ENCODE peak calls at places on chromosomes 5 and 9, in four cellular contexts. J is WERI-Rb-1, U is fibroblast of the aortic adventitia, I is AG04450. X is an unnamed sample.

GRCh38 chr9:97506264-97506663 is 4.8 kb downstream of the TMOD1 start:
- DNase-seq in J (no peak), U (no peak), I (no peak), X (no peak)

GRCh38 chr5:178590141-178590923 is at the start of gene COL23A1:
- DNase-seq in J (peak), U (peak), I (no peak), X (peak)

GRCh38 chr9:114905160-114905940 is 25.0 kb downstream of the TNFSF8 start:
- DNase-seq in J (no peak), U (no peak), I (no peak), X (no peak)

GRCh38 chr5:92629000-92629399 is 952.0 kb downstream of the NR2F1-AS1 start:
- DNase-seq in J (no peak), U (no peak), I (no peak), X (no peak)

GRCh38 chr5:99104538-99105132 is 175.8 kb upstream of the CHD1 start:
- DNase-seq in J (no peak), U (peak), I (peak), X (no peak)

GRCh38 chr5:147880461-147880860 is 1.9 kb downstream of the SCGB3A2 start:
- DNase-seq in J (no peak), U (no peak), I (no peak), X (no peak)

GRCh38 chr5:177023247-177023703 is 779 bp downstream of the ZNF346 start:
- DNase-seq in J (no peak), U (peak), I (no peak), X (peak)

GRCh38 chr5:142403583-142403982 is 78.8 kb upstream of the SPRY4 start:
- DNase-seq in J (no peak), U (no peak), I (no peak), X (no peak)

GRCh38 chr9:130944510-130945058 is 5.5 kb upstream of the FIBCD1 start:
- DNase-seq in J (no peak), U (no peak), I (no peak), X (no peak)

GRCh38 chr5:158777647-158778368 is 321.9 kb downstream of the EBF1 start:
- DNase-seq in J (no peak), U (peak), I (no peak), X (no peak)

GRCh38 chr9:108093773-108094675 is 604.5 kb upstream of the KLF4 start:
- DNase-seq in J (no peak), U (peak), I (no peak), X (no peak)

GRCh38 chr9:113296796-113297558 is 6.2 kb downstream of the RNF183 start:
- DNase-seq in J (peak), U (no peak), I (no peak), X (no peak)

GRCh38 chr9:126374366-126374781 is 47.7 kb downstream of the MVB12B start:
- DNase-seq in J (no peak), U (no peak), I (no peak), X (no peak)

GRCh38 chr9:92632641-92633040 is 37.3 kb downstream of the IPPK start:
- DNase-seq in J (no peak), U (no peak), I (no peak), X (no peak)

DNA sequence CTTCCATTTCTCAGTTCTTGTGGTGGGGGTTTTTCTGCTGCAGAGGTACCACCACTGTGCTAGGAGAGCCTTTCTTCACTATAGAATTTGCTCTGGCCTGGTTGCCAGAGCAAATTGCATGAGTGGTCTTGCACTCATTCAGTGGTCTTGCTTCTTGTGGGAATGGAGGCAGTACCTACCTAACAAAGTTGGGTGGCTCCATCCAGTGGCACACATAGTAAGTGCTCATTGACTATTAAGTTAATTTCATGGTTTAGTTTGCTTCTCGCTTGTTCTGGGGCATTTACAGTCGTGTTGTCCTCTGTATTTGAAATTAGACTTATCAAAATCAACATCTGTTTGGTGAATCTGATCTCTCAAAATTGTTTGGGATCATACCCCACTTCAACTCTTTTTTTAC is 23.0 kb downstream of the SLC28A3 start:
- DNase-seq in J (no peak), U (no peak), I (no peak), X (no peak)
- TF ChIP-seq CTCF in J (peak), U (no peak), I (no peak), X (peak)

DNA sequence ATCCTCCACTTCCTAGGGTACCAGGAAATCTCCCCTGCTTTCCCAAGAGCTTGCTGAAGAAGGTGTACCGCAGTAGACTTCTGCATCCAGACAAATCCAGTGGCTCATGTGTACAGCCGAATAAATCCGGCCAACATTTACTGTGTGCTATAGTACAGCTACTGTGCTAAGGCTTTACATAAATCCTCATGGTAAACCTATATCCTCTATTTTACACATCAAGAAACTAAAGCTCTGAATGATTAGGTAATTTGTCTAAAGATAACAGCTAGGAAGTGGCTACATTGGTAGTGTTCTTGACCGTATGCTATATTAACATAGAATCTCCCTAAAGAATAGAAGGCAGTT is 511 bp upstream of the WDR41 start:
- DNase-seq in J (no peak), U (no peak), I (no peak), X (no peak)
- TF ChIP-seq CTCF in J (no peak), U (no peak), I (no peak), X (no peak)

DNA sequence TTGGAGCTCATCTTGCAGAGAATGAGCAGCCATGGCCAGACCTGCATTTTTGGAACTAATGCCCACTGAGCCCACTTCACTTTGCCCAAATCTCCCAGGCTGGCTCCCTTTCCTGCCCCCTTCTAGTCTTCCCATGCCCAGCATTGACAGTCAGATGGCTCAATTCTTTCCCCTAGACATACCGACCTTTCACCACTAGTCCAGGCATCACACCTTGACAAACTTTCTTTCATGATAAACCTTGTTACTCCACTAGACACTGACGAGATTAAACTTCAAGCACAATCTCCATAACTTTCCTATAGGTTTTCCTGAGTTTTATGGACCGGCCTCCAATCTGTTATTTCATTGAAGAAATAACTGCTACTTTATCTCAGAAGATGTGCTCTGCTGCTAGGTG is 47.8 kb upstream of the RAI14 start:
- DNase-seq in J (no peak), U (no peak), I (no peak), X (no peak)
- TF ChIP-seq CTCF in J (no peak), U (peak), I (no peak), X (no peak)

DNA sequence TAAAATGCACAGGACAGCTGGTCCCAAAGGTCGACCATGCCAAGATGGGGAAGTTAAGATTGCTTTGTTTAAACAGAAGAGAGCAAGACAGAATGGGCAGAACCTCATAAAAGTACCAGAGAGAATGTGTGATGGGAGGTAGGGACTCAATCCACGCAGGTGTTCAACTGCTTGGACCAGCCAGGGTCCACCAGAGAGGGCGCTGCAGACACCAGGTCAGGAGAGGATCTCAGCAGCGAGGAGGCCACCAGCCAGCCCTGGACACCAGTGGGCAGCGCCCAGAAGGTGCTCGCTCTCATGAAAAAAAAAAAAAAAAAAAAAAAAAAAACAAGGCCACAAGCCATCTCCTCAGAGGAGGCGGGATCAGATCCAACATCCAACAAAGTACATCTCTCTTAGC is 81.8 kb downstream of the SHC3 start:
- DNase-seq in J (no peak), U (no peak), I (no peak), X (no peak)
- TF ChIP-seq CTCF in J (peak), U (peak), I (peak), X (no peak)

GRCh38 chr9:137968235-137968634 is 90.7 kb downstream of the CACNA1B start:
- DNase-seq in J (peak), U (no peak), I (no peak), X (no peak)
- TF ChIP-seq CTCF in J (peak), U (no peak), I (no peak), X (no peak)

DNA sequence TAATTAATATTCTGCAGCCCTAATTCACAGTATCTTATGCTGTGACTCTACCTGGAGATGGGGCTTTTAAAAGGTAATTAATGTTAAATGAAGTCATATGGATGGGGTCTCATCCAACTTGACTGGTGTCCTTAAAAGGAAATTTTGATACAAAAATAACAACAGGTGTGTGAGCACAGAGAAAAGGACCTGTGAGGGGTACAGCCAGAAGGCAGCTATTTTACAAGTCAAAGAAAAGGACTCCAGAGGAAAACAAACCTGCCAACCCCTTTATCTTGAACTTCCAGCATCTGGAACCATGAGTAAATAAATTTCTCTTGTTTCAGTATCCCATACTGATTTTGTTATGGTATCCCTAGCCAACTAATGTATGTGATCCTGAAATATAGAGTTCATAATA is 250.3 kb downstream of the TMEM232 start:
- DNase-seq in J (no peak), U (no peak), I (no peak), X (no peak)
- TF ChIP-seq CTCF in J (no peak), U (no peak), I (no peak), X (no peak)

DNA sequence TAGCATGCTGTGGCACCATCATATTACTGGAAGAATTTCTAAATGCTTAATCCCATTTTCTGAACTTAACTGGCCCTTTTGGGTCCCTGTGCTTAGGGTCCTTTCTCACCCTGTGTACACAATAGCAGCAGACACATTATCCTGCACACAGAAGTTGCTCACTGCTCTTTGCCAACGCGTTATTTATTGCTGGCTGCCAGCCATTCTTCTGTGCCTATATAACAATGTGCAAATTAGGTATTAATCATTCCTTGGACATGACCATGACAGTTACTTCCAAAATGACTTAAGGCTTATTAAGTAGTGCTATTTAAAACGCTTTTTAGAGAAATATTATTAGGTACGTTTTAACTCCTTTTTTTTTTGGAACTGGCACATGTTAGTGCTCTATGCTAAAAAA is 134.7 kb downstream of the FBN2 start:
- DNase-seq in J (no peak), U (no peak), I (no peak), X (no peak)
- TF ChIP-seq CTCF in J (no peak), U (no peak), I (no peak), X (no peak)

GRCh38 chr9:88258587-88258986 is 120.3 kb upstream of the SPATA31C2 start:
- DNase-seq in J (no peak), U (peak), I (no peak), X (no peak)
- TF ChIP-seq CTCF in J (no peak), U (no peak), I (no peak), X (no peak)

GRCh38 chr5:122896598-122897282 is 51.3 kb downstream of the SNX24 start:
- DNase-seq in J (no peak), U (peak), I (peak), X (no peak)
- TF ChIP-seq CTCF in J (peak), U (peak), I (peak), X (peak)

X was measured in GM13977.